ENCODE peak calls at places on chromosomes 1 and 21, in nine cellular contexts. A, T, I, Q, Z, N, E, P and X are unnamed samples.

GRCh38 chr1:188237573-188238353 is 1409.0 kb downstream of the PLA2G4A start:
- DNase-seq in A (no peak), N (peak; percentile 3), Z (peak; percentile 26), I (peak; percentile 39), T (no peak), Q (no peak), P (no peak), E (no peak), X (no peak)

GRCh38 chr1:85027242-85027983 is 20.9 kb downstream of the MCOLN3 start:
- DNase-seq in Z (peak; percentile 24), N (peak; percentile 60), T (no peak), E (no peak), Q (peak; percentile 36), P (no peak), A (peak; percentile 14), I (no peak), X (no peak)

GRCh38 chr1:25107643-25108010 is 124.7 kb downstream of the SYF2 start:
- DNase-seq in N (no peak), A (no peak), Z (no peak), P (no peak), E (no peak), Q (no peak), T (no peak), I (no peak), X (no peak)

GRCh38 chr1:41784516-41785279 is 134.0 kb downstream of the HIVEP3 start:
- DNase-seq in N (no peak), A (no peak), I (no peak), Z (no peak), Q (no peak), T (no peak), P (no peak), E (no peak), X (no peak)

GRCh38 chr1:223706077-223706988 is 6.0 kb upstream of the CAPN2 start:
- DNase-seq in N (peak; percentile 96), I (peak; percentile 81), A (no peak), E (no peak), Q (peak; percentile 65), P (peak; percentile 57), Z (peak; percentile 98), T (no peak), X (peak; percentile 87)

GRCh38 chr1:5868931-5869500 is 123.2 kb downstream of the NPHP4 start:
- DNase-seq in Q (no peak), I (no peak), P (no peak), Z (no peak), T (no peak), A (no peak), E (no peak), N (no peak), X (no peak)

GRCh38 chr21:25895565-25896205 is 160.9 kb downstream of the GABPA start:
- DNase-seq in I (no peak), N (peak; percentile 59), P (peak; percentile 15), A (peak; percentile 32), Q (peak; percentile 57), Z (peak; percentile 66), E (peak; percentile 9), T (no peak), X (peak; percentile 23)

GRCh38 chr1:199298825-199299224 is 660.0 kb downstream of the PTPRC start:
- DNase-seq in A (no peak), Q (no peak), N (peak; percentile 88), P (no peak), T (no peak), Z (no peak), I (no peak), E (no peak), X (no peak)

GRCh38 chr1:152186556-152187285 is 27.7 kb upstream of the RPTN start:
- DNase-seq in Q (no peak), N (no peak), A (no peak), Z (no peak), I (peak; percentile 28), T (no peak), P (no peak), E (no peak), X (no peak)